ENCODE peak calls at places on chromosomes 2 and 18, in seven cellular contexts. N is gastrocnemius medialis; E is heart right ventricle; I is cardiac muscle cell; V is CD8-positive, alpha-beta T cell; D is prostate gland; B is K562. M is an unnamed sample. For H3K36me3, the result is how much of the 10 kb centered on the place peaks cover.

GRCh38 chr2:39119732-39120520 is 925 bp downstream of the SOS1 start:
- DNase-seq in D (peak), B (peak), I (peak), N (peak), V (peak), E (peak), M (peak)

GRCh38 chr2:126891681-126892500 is 6.8 kb upstream of the TEX51 start:
- DNase-seq in V (no peak), E (no peak), D (no peak), N (no peak), B (no peak), I (no peak), M (no peak)

GRCh38 chr2:166127217-166128155 is at the start of gene SCN1A:
- DNase-seq in B (peak), D (no peak), E (no peak), I (peak), V (no peak), N (no peak), M (peak)

GRCh38 chr2:157790780-157791179 is 85.3 kb downstream of the ACVR1 start:
- DNase-seq in E (no peak), B (no peak), D (no peak), N (peak), V (no peak), I (no peak), M (no peak)

GRCh38 chr2:120526997-120527945 is 181.3 kb downstream of the INHBB start:
- DNase-seq in I (no peak), V (no peak), D (no peak), N (no peak), B (no peak), E (no peak), M (no peak)

GRCh38 chr18:59814872-59815271 is 84.9 kb upstream of the PMAIP1 start:
- DNase-seq in D (no peak), I (peak), E (no peak), B (no peak), V (no peak), N (no peak), M (no peak)

GRCh38 chr2:33068261-33068660 is 121.5 kb downstream of the LTBP1 start:
- DNase-seq in D (no peak), V (no peak), E (no peak), N (no peak), I (peak), B (no peak), M (no peak)

GRCh38 chr18:58785171-58785805 is 79.4 kb upstream of the ZNF532 start:
- DNase-seq in N (no peak), D (peak), V (no peak), I (peak), B (no peak), E (no peak), M (no peak)

GRCh38 chr2:10792001-10792400 is 20.6 kb downstream of the PDIA6 start:
- DNase-seq in B (no peak), E (no peak), D (no peak), N (no peak), I (no peak), V (no peak), M (peak)

GRCh38 chr2:10787176-10787968 is 25.2 kb downstream of the PDIA6 start:
- DNase-seq in N (no peak), D (no peak), I (peak), E (no peak), V (peak), B (peak), M (no peak)

GRCh38 chr2:10788855-10789254 is 23.7 kb downstream of the PDIA6 start:
- DNase-seq in I (no peak), E (no peak), B (no peak), V (no peak), N (no peak), D (no peak), M (no peak)

GRCh38 chr2:10792660-10793400 is 19.8 kb downstream of the PDIA6 start:
- DNase-seq in B (no peak), D (no peak), N (no peak), E (no peak), V (no peak), I (no peak), M (no peak)

DNA sequence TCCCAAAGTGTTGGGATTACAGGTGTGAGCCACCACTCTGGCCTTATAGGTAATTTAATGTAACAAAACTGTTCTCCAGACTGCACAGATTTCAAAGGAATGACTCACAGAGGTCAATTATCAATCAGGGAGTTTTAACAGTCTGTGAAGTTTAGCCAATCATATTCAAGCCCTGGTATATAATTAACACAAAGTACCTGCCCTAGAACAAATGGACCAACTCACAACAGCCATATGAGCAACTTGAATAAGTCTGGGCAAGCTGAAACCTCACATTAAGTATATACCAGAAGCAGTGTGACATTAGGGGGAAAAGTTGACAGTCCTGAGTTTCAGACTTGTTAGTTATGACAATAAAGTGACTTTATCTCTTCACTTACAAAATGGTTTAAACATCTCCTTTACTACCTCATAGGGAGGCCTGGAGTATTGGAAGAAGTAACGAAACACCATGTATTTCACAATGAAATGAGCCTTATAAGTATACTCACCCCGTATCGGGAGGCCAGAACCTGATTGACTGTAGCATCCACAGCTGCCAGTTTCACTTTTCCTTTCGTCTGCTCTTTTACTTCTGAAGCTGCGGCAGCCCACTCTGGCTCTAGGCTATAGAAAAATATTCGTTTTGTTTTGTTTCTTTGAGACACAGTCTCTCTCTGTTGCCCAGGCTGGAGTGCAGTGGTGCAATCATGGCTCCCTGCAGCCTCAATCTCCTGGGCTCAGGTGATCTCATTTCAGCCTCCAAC is 22.2 kb downstream of the PDIA6 start:
- DNase-seq in I (no peak), E (no peak), N (no peak), D (no peak), B (no peak), V (no peak), M (no peak)
- H3K36me3 ChIP-seq in I (half or more), E (under half), N (half or more), D (under half), B (half or more), V (under half), M (half or more)

GRCh38 chr18:63213331-63213900 is 106.2 kb downstream of the BCL2 start:
- DNase-seq in N (no peak), D (no peak), B (no peak), I (peak), V (no peak), E (no peak), M (peak)
- H3K4me3 ChIP-seq in N (no peak), D (no peak), B (no peak), I (no peak), V (peak), E (no peak), M (peak)

GRCh38 chr18:7618821-7619410 is 51.8 kb downstream of the PTPRM start:
- DNase-seq in B (no peak), I (no peak), V (no peak), E (no peak), N (no peak), D (no peak), M (no peak)
- H3K27ac ChIP-seq in B (no peak), I (no peak), V (no peak), E (peak), N (no peak), D (no peak), M (no peak)

GRCh38 chr2:96359866-96360265 is 24.3 kb downstream of the NCAPH start:
- DNase-seq in B (no peak), D (no peak), E (no peak), N (no peak), I (peak), V (no peak), M (peak)
- H3K36me3 ChIP-seq in B (half or more), D (under half), E (under half), N (under half), I (under half), V (under half), M (under half)

GRCh38 chr18:46756559-46757201 is at the start of gene ST8SIA5:
- DNase-seq in D (no peak), E (no peak), I (no peak), V (no peak), B (no peak), N (no peak), M (no peak)

GRCh38 chr18:46754188-46754587 is 2.7 kb downstream of the ST8SIA5 start:
- DNase-seq in I (no peak), N (no peak), B (no peak), E (no peak), D (no peak), V (no peak), M (no peak)

GRCh38 chr18:46755315-46756171 is 1.3 kb downstream of the ST8SIA5 start:
- DNase-seq in N (no peak), I (no peak), E (no peak), B (no peak), D (no peak), V (no peak), M (no peak)

GRCh38 chr18:46756172-46756558 is 688 bp downstream of the ST8SIA5 start:
- DNase-seq in E (no peak), N (no peak), B (no peak), V (no peak), D (no peak), I (no peak), M (no peak)

DNA sequence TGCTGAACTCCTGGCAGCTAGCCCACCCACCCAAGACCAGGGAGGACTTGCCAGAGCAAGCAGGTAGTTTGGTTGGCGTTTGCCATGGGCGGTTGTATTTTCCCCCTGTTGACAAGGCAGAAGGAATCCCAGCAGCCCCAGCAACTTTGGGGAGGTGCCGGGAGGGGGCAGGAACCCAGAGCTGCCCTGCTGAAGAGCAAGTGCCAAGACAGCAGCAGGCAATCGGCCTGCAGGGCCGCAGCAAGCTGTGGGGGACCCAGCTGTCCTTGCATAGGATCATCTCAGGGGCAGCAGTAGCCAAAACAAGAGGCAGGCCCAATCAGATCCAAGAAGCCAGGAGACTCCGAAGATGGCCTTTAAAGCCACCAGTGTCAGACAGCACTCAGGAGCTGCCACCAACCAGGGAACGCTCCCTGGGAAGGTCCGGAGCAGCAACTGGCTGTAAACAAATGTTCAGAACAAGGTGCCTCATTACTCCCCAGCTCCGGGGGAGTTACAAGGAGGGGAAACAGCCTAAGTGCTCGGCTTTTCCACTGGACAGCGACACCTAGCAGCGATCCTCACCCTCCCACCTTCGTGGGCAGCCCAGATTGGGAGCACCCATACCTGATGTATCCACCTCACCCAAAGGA is 2.1 kb downstream of the ST8SIA5 start:
- DNase-seq in D (no peak), E (no peak), I (no peak), B (no peak), V (no peak), N (no peak), M (no peak)
- H3K4me3 ChIP-seq in D (no peak), E (no peak), I (no peak), B (no peak), V (no peak), N (no peak), M (no peak)

M was measured in CD4-positive, alpha-beta memory T cell.